ENCODE peak calls at places on chromosome 13, in four cellular contexts. O, V, D and N are unnamed samples. For H3K4me1, the result is how much of the 10 kb centered on the place peaks cover.

GRCh38 chr13:85738696-85739320 is 60.4 kb downstream of the SLITRK6 start:
- DNase-seq in D (no peak), O (peak), V (no peak), N (no peak)

GRCh38 chr13:30016398-30016797 is 166.0 kb upstream of the UBL3 start:
- DNase-seq in D (no peak), O (no peak), V (no peak), N (no peak)

GRCh38 chr13:95643814-95644598 is 500 bp downstream of the DZIP1 start:
- DNase-seq in V (no peak), D (peak), O (peak), N (no peak)

GRCh38 chr13:66528903-66529576 is 701.1 kb downstream of the PCDH9 start:
- DNase-seq in V (no peak), D (no peak), O (no peak), N (no peak)

GRCh38 chr13:47457631-47458030 is 543.4 kb downstream of the SUCLA2 start:
- DNase-seq in O (peak), V (no peak), D (no peak), N (no peak)

GRCh38 chr13:100957741-100958140 is 283.1 kb upstream of the TMTC4 start:
- DNase-seq in D (no peak), O (no peak), V (no peak), N (no peak)

GRCh38 chr13:60112771-60113170 is 51.0 kb downstream of the DIAPH3 start:
- DNase-seq in O (peak), D (no peak), V (no peak), N (no peak)

GRCh38 chr13:97855570-97855970 is 97.9 kb upstream of the IPO5 start:
- DNase-seq in O (peak), V (no peak), D (peak), N (no peak)

GRCh38 chr13:64397699-64398098 is 2832.4 kb downstream of the PCDH9 start:
- DNase-seq in O (no peak), D (no peak), V (no peak), N (no peak)

GRCh38 chr13:57627663-57628062 is 3.9 kb upstream of the PCDH17 start:
- DNase-seq in O (no peak), V (no peak), D (no peak), N (no peak)

GRCh38 chr13:59391696-59392095 is 772.0 kb downstream of the DIAPH3 start:
- DNase-seq in V (peak), D (peak), O (peak), N (no peak)

GRCh38 chr13:60617863-60618733 is 221.1 kb downstream of the TDRD3 start:
- DNase-seq in D (no peak), O (no peak), V (no peak), N (no peak)

GRCh38 chr13:44188257-44188656 is 185.4 kb upstream of the SERP2 start:
- DNase-seq in O (peak), V (no peak), D (peak), N (no peak)

GRCh38 chr13:113973218-113974164 is at the start of gene C13orf46:
- DNase-seq in O (no peak), V (peak), D (no peak), N (peak)

GRCh38 chr13:107271226-107271625 is 703.3 kb upstream of the ARGLU1 start:
- DNase-seq in D (no peak), V (no peak), O (no peak), N (no peak)

GRCh38 chr13:41547253-41548000 is 90.1 kb downstream of the RGCC start:
- DNase-seq in V (no peak), O (no peak), D (no peak), N (no peak)

GRCh38 chr13:79385694-79386093 is 20.4 kb downstream of the RBM26 start:
- DNase-seq in O (peak), D (no peak), V (no peak), N (no peak)

GRCh38 chr13:47291116-47291656 is 394.3 kb upstream of the HTR2A start:
- DNase-seq in V (no peak), D (no peak), O (no peak), N (no peak)

GRCh38 chr13:37869506-37869755 is 141 bp downstream of the TRPC4 start:
- DNase-seq in V (no peak), O (no peak), D (no peak), N (no peak)

GRCh38 chr13:23985060-23985459 is 87.8 kb upstream of the C1QTNF9B start:
- DNase-seq in O (peak), V (no peak), D (no peak), N (no peak)

GRCh38 chr13:74306496-74306895 is 172.3 kb upstream of the KLF12 start:
- DNase-seq in O (no peak), D (no peak), V (no peak), N (no peak)

GRCh38 chr13:59834801-59835200 is 328.9 kb downstream of the DIAPH3 start:
- DNase-seq in D (no peak), O (peak), V (no peak), N (no peak)

GRCh38 chr13:33536639-33537425 is 251.3 kb upstream of the STARD13 start:
- DNase-seq in V (no peak), D (no peak), O (peak), N (no peak)

GRCh38 chr13:73194310-73194709 is 135.5 kb downstream of the KLF5 start:
- DNase-seq in D (no peak), V (no peak), O (no peak), N (no peak)

GRCh38 chr13:47621931-47622330 is 379.1 kb downstream of the SUCLA2 start:
- DNase-seq in D (no peak), V (no peak), O (peak), N (no peak)

GRCh38 chr13:23817833-23818232 is 71.4 kb downstream of the MIPEP start:
- DNase-seq in V (no peak), O (no peak), D (no peak), N (no peak)

GRCh38 chr13:106695139-106695538 is 127.2 kb upstream of the ARGLU1 start:
- DNase-seq in O (no peak), V (no peak), D (no peak), N (no peak)

GRCh38 chr13:25761041-25761440 is 290.8 kb downstream of the SHISA2 start:
- DNase-seq in O (no peak), D (no peak), V (no peak), N (no peak)

GRCh38 chr13:94674609-94675348 is 37.6 kb downstream of the SOX21 start:
- DNase-seq in D (peak), V (no peak), O (peak), N (no peak)

GRCh38 chr13:98496239-98496668 is 80.7 kb downstream of the STK24 start:
- DNase-seq in D (no peak), O (no peak), V (no peak), N (no peak)

GRCh38 chr13:59111711-59112110 is 1052.0 kb downstream of the DIAPH3 start:
- DNase-seq in V (no peak), D (no peak), O (no peak), N (no peak)

GRCh38 chr13:112900691-112901091 is 68.3 kb upstream of the MCF2L start:
- DNase-seq in D (no peak), O (no peak), V (no peak), N (no peak)

GRCh38 chr13:86653009-86653408 is 853.8 kb upstream of the SLITRK6 start:
- DNase-seq in D (no peak), V (no peak), O (no peak), N (no peak)

GRCh38 chr13:97448503-97449251 is 14.7 kb downstream of the RAP2A start:
- DNase-seq in D (no peak), O (no peak), V (no peak), N (no peak)

GRCh38 chr13:96819375-96819774 is 174.9 kb downstream of the OXGR1 start:
- DNase-seq in V (no peak), D (no peak), O (no peak), N (no peak)

GRCh38 chr13:52447815-52448552 is 2.5 kb downstream of the VPS36 start:
- DNase-seq in V (no peak), D (no peak), O (peak), N (no peak)
- H3K4me3 ChIP-seq in V (no peak), D (no peak), O (no peak), N (no peak)

GRCh38 chr13:39656325-39656677 is 839 bp downstream of the COG6 start:
- DNase-seq in V (no peak), D (no peak), O (peak), N (no peak)

GRCh38 chr13:39655041-39655568 is 357 bp upstream of the COG6 start:
- DNase-seq in D (no peak), V (no peak), O (no peak), N (no peak)

GRCh38 chr13:39655569-39656324 is at the start of gene COG6:
- DNase-seq in V (peak), O (peak), D (peak), N (peak)
- TF ChIP-seq CTCF in V (no peak), O (no peak), D (no peak), N (no peak)

DNA sequence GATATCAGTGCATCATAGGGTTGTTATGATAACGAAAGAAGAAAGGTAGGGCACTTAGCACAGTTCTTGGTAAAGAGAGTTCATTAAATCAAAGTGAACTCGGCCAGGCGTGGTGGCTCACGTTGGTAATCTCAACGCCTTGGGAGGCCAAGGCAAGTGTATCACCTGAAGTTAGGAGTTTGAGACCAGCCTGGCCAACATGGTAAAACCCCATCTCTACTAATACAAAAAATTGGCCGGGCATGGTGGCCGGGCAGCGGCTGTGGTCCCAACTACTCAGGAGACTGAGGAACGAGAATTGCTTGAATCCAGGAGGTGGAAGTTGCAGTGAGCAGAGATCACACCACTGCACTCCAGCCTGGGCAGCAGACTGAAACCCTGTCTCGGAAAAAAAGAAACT is 19.1 kb downstream of the PSPC1 start:
- DNase-seq in V (no peak), O (no peak), D (no peak), N (no peak)
- H3K4me1 ChIP-seq in V (under half), O (under half), D (under half), N (under half)

GRCh38 chr13:27792393-27793218 is at the start of gene GSX1:
- DNase-seq in V (peak), D (peak), O (peak), N (peak)
- H3K4me3 ChIP-seq in V (peak), D (no peak), O (no peak), N (peak)

DNA sequence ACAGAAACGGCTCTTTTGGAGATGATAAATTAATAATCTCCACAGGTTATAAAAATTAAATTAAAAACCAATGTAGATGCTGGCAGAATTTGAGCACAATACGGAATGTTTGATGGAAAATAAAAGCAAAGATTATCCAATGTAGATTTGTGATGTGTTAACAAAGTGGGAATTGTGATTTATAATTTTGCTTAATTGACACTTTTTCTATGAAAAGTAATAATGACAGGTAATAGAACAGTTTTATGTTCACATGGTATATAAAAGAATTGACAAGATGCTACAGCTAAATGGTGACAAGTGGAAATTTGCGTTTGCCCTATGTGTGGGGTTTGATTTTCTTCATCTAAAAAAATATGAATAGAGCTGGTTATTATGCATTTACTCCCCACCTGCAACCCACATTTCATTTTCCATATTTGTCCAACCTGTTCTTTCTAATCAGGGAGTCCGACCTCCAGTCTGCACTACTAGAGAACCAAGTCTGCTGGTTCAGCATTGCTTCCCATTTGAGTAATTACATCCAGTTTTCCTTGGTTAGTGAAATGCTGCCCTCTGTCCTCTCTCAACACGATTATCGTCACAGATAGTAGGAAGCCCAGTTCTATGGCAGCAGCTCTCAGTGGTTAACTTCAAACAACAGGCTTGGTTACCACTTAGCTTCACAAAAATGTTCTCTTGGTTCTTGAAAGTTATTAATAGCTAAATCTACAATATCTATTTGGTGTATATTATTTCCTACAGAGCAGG is 61.4 kb upstream of the SLITRK1 start:
- DNase-seq in D (no peak), O (no peak), V (no peak), N (no peak)
- TF ChIP-seq CTCF in D (no peak), O (no peak), V (no peak), N (no peak)

GRCh38 chr13:49374585-49375290 is 69.1 kb downstream of the CAB39L start:
- DNase-seq in D (no peak), O (peak), V (no peak), N (no peak)
- H3K4me1 ChIP-seq in D (under half), O (under half), V (under half), N (under half)

GRCh38 chr13:21232599-21232998 is 56.1 kb downstream of the MRPL57 start:
- DNase-seq in D (no peak), V (no peak), O (no peak), N (no peak)
- H3K4me3 ChIP-seq in D (no peak), V (no peak), O (no peak), N (no peak)

DNA sequence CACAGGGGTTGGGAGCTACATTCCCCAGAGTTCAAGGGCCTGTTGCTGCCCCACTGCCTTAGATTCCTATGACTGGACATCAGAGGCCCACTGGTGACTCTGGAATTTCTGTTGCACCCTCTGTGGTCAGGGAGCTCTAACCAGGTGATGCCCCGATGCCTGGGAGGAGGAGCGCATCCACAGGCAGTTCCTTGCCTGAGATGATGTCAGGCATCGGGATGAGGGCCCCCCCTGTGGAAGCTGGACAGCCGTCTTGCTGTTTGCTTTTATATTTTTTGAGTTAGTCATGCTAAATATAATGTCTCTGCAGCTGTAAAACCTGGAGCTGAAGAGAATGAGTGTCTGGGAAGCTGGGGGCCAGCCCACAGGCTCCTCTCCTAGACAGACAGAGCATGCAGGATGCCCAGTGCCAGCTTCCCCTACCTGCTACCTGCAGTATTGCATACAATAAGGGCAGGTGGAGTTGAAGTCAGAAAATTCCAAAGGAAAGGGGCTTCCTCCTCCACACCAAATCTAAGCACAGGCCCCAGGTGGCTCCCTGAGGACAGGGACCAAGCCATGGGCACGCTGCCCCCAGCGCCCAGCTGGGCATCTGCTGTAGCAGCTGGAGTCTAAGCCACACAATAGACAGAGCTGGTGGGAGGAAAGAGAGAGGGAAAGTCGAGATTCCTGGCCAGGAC is 16.2 kb downstream of the COL4A2 start:
- DNase-seq in D (no peak), O (no peak), V (no peak), N (no peak)
- TF ChIP-seq CTCF in D (no peak), O (peak), V (no peak), N (no peak)